ENCODE peak calls at places on chromosomes 16 and 17, in eight cellular contexts. K is A549, P is tibial nerve, W is psoas muscle, D is GM12865, V is AG04449, I is BJ, F is MM.1S. M is an unnamed sample.

GRCh38 chr17:80246266-80246681 is 14.4 kb upstream of the RNF213 start:
- DNase-seq in K (no peak), P (no peak), W (peak), D (no peak), V (no peak), I (no peak), F (no peak), M (no peak)

GRCh38 chr17:81097943-81098308 is 63.0 kb downstream of the BAIAP2 start:
- DNase-seq in K (peak), P (no peak), W (peak), D (no peak), V (no peak), I (no peak), F (no peak), M (no peak)

GRCh38 chr17:2122641-2123302 is 67.9 kb downstream of the HIC1 start:
- DNase-seq in K (no peak), P (peak), W (peak), D (no peak), V (no peak), I (no peak), F (no peak), M (peak)

GRCh38 chr17:42120161-42121065 is 754 bp downstream of the KAT2A start:
- DNase-seq in K (no peak), P (no peak), W (no peak), D (peak), V (no peak), I (no peak), F (no peak), M (peak)

GRCh38 chr17:18925187-18925586 is 26.8 kb upstream of the SLC5A10 start:
- DNase-seq in K (no peak), P (no peak), W (no peak), D (peak), V (no peak), I (no peak), F (no peak), M (no peak)

GRCh38 chr17:15649861-15650391 is 30.4 kb upstream of the FBXW10B start:
- DNase-seq in K (peak), P (peak), W (no peak), D (no peak), V (no peak), I (no peak), F (no peak), M (no peak)

GRCh38 chr16:1262210-1262845 is 6.5 kb downstream of the TPSD1 start:
- DNase-seq in K (no peak), P (no peak), W (no peak), D (no peak), V (no peak), I (no peak), F (no peak), M (no peak)

GRCh38 chr17:27340990-27341595 is 47.2 kb downstream of the WSB1 start:
- DNase-seq in K (no peak), P (no peak), W (no peak), D (no peak), V (no peak), I (no peak), F (no peak), M (no peak)

GRCh38 chr16:79380990-79381389 is 219.5 kb downstream of the MAF start:
- DNase-seq in K (no peak), P (no peak), W (no peak), D (no peak), V (no peak), I (no peak), F (no peak), M (no peak)

GRCh38 chr16:22030087-22030812 is 22.3 kb downstream of the MOSMO start:
- DNase-seq in K (no peak), P (no peak), W (no peak), D (no peak), V (no peak), I (no peak), F (no peak), M (no peak)

GRCh38 chr16:80319181-80319580 is 221.6 kb upstream of the DYNLRB2 start:
- DNase-seq in K (no peak), P (no peak), W (no peak), D (peak), V (no peak), I (no peak), F (no peak), M (no peak)

GRCh38 chr16:24049113-24049512 is 207.0 kb upstream of the CACNG3 start:
- DNase-seq in K (no peak), P (no peak), W (no peak), D (no peak), V (no peak), I (no peak), F (no peak), M (no peak)

GRCh38 chr17:64984776-64985521 is 65.7 kb upstream of the LRRC37A3 start:
- DNase-seq in K (peak), P (no peak), W (no peak), D (peak), V (no peak), I (peak), F (peak), M (no peak)

GRCh38 chr16:3880623-3881498 is at the start of gene CREBBP:
- DNase-seq in K (peak), P (peak), W (peak), D (peak), V (no peak), I (peak), F (peak), M (peak)

GRCh38 chr16:24775455-24775854 is 46.0 kb downstream of the TNRC6A start:
- DNase-seq in K (no peak), P (peak), W (no peak), D (no peak), V (no peak), I (no peak), F (no peak), M (no peak)

GRCh38 chr16:82748026-82748425 is 121.3 kb downstream of the CDH13 start:
- DNase-seq in K (no peak), P (no peak), W (peak), D (no peak), V (no peak), I (no peak), F (no peak), M (no peak)

GRCh38 chr16:89039756-89040155 is 53.9 kb upstream of the ACSF3 start:
- DNase-seq in K (no peak), P (no peak), W (peak), D (peak), V (no peak), I (no peak), F (no peak), M (no peak)

GRCh38 chr17:57257213-57257873 is 1.0 kb downstream of the MSI2 start:
- DNase-seq in K (no peak), P (no peak), W (no peak), D (peak), V (no peak), I (no peak), F (peak), M (no peak)

GRCh38 chr17:2337152-2337810 is at the start of gene SGSM2:
- DNase-seq in K (peak), P (peak), W (peak), D (peak), V (no peak), I (no peak), F (peak), M (peak)

GRCh38 chr17:39429600-39429999 is 21.5 kb downstream of the MED1 start:
- DNase-seq in K (no peak), P (no peak), W (peak), D (no peak), V (no peak), I (no peak), F (no peak), M (no peak)

GRCh38 chr17:20995873-20996723 is 46.7 kb downstream of the USP22 start:
- DNase-seq in K (no peak), P (no peak), W (peak), D (no peak), V (no peak), I (no peak), F (no peak), M (no peak)

GRCh38 chr17:42424991-42425610 is 2.0 kb upstream of the CAVIN1 start:
- DNase-seq in K (no peak), P (no peak), W (no peak), D (no peak), V (no peak), I (no peak), F (no peak), M (no peak)

GRCh38 chr17:43169561-43170139 is 1.4 kb upstream of the NBR1 start:
- DNase-seq in K (peak), P (no peak), W (peak), D (peak), V (no peak), I (no peak), F (no peak), M (peak)

GRCh38 chr17:17913695-17914332 is 58.4 kb downstream of the TOM1L2 start:
- DNase-seq in K (peak), P (peak), W (peak), D (peak), V (peak), I (peak), F (peak), M (no peak)

GRCh38 chr17:83056583-83057396 is 22.6 kb upstream of the METRNL start:
- DNase-seq in K (no peak), P (peak), W (no peak), D (no peak), V (no peak), I (no peak), F (no peak), M (no peak)

DNA sequence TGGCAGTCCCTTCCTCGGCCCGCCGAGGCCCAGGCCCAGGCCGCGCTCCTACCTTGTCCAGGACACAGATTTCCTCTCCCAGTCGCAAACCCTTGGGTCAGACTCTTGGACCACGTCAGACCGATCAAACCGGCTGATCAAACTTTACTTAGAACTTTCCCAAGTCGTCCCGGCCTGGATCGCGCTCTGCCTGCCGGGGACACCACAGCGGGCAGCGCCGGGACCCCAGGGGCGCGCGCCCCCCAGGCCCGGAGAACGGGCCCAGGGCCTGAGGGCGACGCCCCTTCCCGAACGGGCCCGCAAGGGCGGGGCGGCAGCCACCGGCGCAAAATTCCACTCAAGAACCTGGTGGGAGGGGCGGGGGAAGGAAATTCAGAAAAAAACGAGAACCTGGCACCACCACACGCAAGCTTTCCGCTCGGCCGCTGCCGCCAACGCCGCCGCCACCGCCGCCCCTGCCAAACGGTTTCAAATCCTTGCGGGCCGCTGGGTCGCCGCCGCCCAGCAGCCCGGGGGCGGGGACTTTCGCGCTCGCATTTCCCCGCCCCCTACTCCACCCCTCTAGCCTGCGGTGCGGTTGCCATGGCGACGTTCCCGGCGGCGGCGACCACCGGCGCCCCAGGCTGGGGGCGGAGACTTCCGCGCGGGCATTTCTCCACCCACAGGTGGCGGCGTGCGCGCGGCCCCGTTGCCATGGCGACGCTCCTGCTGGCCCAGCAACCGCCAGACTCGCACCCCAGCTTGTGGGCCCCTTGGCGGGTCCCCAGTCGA is at the start of gene CEP112:
- DNase-seq in K (peak), P (peak), W (peak), D (peak), V (no peak), I (no peak), F (peak), M (peak)
- TF ChIP-seq CTCF in K (no peak), P (no peak), W (peak), D (no peak), V (peak), I (no peak), F (no peak), M (no peak)

GRCh38 chr16:12496866-12497265 is 306.8 kb downstream of the CPPED1 start:
- DNase-seq in K (no peak), P (no peak), W (no peak), D (no peak), V (no peak), I (no peak), F (no peak), M (no peak)

GRCh38 chr16:12500771-12501170 is 302.9 kb downstream of the CPPED1 start:
- DNase-seq in K (peak), P (no peak), W (no peak), D (no peak), V (no peak), I (no peak), F (no peak), M (no peak)

GRCh38 chr16:12498077-12498476 is 305.6 kb downstream of the CPPED1 start:
- DNase-seq in K (no peak), P (no peak), W (no peak), D (no peak), V (no peak), I (no peak), F (no peak), M (no peak)

GRCh38 chr16:12497558-12497957 is 306.1 kb downstream of the CPPED1 start:
- DNase-seq in K (no peak), P (no peak), W (no peak), D (no peak), V (no peak), I (no peak), F (no peak), M (no peak)

DNA sequence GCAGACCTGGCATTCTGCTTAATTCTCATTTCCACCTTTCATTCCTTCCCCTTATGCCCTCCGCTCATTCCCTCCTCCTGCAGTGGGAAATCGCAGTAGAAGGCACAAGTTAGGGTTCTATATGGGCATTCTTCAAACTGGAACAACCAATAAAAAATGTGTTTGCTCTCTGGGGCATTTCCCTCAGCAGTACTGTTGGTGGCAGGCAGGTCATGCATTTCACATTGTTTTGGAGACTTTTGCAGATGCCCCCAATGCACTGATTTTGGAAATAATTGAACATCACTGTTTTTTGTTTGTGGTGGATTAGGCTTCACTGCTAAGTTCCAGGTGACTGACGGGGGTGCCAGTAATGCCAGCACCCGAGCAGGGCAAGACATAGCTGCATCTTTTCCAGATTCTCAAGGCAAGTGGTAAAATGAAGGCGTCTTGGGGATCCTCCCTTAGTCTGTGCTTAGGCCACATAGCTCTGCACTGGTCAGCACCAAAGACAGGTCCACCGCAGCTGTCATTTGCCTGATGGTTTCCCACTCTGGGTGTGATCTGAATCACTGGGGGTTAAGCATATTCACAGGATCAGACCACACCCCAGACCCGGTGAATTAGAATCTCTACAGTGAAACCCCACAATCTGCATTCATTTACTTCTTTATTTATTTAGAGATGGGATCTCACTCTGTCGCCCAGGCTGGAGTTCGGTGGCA is 304.5 kb downstream of the CPPED1 start:
- DNase-seq in K (no peak), P (no peak), W (no peak), D (no peak), V (no peak), I (no peak), F (no peak), M (no peak)
- TF ChIP-seq CTCF in K (no peak), P (no peak), W (no peak), D (no peak), V (no peak), I (no peak), F (no peak), M (no peak)

DNA sequence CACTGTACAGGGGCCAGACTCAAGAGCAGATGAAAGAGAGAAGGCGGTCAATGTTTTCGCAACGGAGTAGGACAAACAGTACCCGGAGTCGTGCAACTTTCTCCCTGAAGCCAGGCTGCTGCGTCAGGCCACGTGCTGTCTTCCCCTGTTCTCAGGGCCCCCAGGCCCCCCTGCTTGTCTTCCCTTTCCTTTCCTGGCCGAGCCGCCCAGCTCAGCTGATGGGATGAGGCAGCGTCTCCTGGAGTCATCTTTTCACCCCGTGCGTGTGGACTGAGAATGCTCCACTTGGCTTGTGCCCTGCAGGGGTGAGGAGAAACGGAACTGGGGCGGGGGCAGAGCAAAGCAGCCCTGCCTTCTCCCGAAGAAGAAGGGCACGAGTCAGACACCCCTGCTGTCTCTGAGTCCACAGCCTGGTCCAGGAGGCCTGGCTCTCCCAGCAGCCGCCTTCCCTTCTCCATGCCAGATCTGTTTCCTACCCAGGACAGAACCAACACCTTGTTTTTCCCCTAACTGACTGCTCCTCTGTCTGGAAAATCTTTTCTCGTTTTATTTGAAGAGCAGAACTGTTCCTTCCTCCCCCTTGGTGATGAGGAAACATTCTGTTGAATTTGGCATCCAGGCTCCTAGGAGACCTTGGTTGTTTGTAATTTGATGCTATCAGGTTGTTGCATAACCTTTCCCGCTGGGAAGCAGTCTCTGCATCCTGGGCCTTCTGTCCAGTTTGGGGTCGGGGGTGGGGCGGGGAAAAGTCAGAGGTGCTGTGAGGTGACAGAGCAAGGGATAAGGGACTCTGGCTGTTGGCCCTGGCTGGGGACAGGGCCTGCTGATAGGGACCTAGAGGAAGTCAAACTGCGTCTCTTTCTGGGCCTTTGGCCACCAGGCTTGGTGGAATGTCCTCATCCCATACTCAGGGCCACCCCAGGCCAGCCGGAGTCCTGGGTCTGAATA is 78.8 kb downstream of the WIPI1 start:
- DNase-seq in K (peak), P (peak), W (peak), D (no peak), V (no peak), I (peak), F (no peak), M (no peak)
- TF ChIP-seq CTCF in K (no peak), P (no peak), W (no peak), D (no peak), V (no peak), I (no peak), F (no peak), M (no peak)

DNA sequence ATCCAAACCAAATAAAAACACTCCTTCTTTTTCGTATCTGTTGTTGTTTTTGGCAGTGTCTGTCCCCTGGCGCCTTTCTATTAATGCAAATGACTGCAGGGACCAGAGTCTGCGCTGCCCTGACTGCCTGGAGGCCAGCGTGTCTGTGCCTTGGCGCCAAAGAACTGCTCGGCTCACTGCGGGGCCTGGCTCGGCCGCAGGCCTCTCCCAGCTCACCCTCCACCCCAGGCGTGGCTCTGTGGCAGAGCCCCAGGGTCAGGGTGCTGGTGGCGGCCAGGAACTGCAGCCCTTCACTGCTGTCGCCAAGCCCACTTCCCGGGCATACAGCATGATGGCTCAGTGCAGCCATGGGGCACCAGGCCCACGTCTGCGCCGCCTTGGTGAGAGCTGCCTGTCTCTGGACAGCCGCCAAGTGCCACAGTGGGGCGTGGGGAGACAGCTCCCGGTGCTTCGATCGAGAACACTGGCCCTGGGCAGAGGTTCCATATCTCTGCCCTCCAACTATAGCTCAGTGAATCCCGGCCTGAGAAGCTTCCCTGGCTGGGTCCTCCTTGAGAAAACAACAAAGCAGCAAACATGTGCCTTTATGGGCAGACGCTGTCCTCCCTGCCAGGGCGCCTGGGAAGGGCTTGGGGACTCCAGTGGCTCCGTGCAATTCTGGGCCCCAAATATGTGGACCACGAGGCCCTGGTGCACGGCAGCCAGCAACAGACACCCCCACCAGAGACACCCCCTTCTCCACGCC is 11.1 kb downstream of the CANT1 start:
- DNase-seq in K (no peak), P (no peak), W (no peak), D (no peak), V (no peak), I (no peak), F (no peak), M (no peak)
- TF ChIP-seq CTCF in K (no peak), P (no peak), W (no peak), D (no peak), V (no peak), I (no peak), F (no peak), M (no peak)